ENCODE peak calls at places on chromosomes 4 and X, in nine cellular contexts. One of them, this sample, is unnamed.

GRCh38 chrX:17291998-17292658 is 82.9 kb upstream of the NHS start:
- DNase-seq in HepG2: no peak
- DNase-seq in sigmoid colon: peak
- DNase-seq in A549: no peak
- DNase-seq in ovary: no peak
- DNase-seq in H1: no peak
- DNase-seq in tibial nerve: no peak
- DNase-seq in stomach: no peak
- DNase-seq in transverse colon: no peak
- DNase-seq in this sample: no peak

GRCh38 chrX:3501833-3502535 is 155.5 kb upstream of the MXRA5 start:
- DNase-seq in stomach: no peak
- DNase-seq in transverse colon: no peak
- DNase-seq in ovary: no peak
- DNase-seq in A549: no peak
- DNase-seq in HepG2: no peak
- DNase-seq in tibial nerve: no peak
- DNase-seq in sigmoid colon: no peak
- DNase-seq in H1: no peak
- DNase-seq in this sample: no peak

GRCh38 chr4:128393111-128393704 is 105.6 kb upstream of the PGRMC2 start:
- DNase-seq in tibial nerve: no peak
- DNase-seq in A549: no peak
- DNase-seq in transverse colon: no peak
- DNase-seq in ovary: no peak
- DNase-seq in stomach: no peak
- DNase-seq in H1: no peak
- DNase-seq in HepG2: no peak
- DNase-seq in sigmoid colon: no peak
- DNase-seq in this sample: no peak

GRCh38 chr4:159305129-159305528 is 202.2 kb downstream of the RAPGEF2 start:
- DNase-seq in A549: no peak
- DNase-seq in HepG2: no peak
- DNase-seq in transverse colon: no peak
- DNase-seq in sigmoid colon: no peak
- DNase-seq in H1: no peak
- DNase-seq in stomach: no peak
- DNase-seq in tibial nerve: no peak
- DNase-seq in ovary: no peak
- DNase-seq in this sample: no peak

GRCh38 chr4:173821031-173821430 is 291.0 kb upstream of the HAND2 start:
- DNase-seq in sigmoid colon: no peak
- DNase-seq in transverse colon: no peak
- DNase-seq in tibial nerve: no peak
- DNase-seq in H1: no peak
- DNase-seq in A549: no peak
- DNase-seq in stomach: no peak
- DNase-seq in ovary: no peak
- DNase-seq in HepG2: no peak
- DNase-seq in this sample: no peak

GRCh38 chr4:172962564-172963353 is 205.9 kb upstream of the GALNT7 start:
- DNase-seq in tibial nerve: no peak
- DNase-seq in sigmoid colon: peak
- DNase-seq in HepG2: no peak
- DNase-seq in transverse colon: peak
- DNase-seq in ovary: no peak
- DNase-seq in stomach: peak
- DNase-seq in H1: no peak
- DNase-seq in A549: peak
- DNase-seq in this sample: no peak

GRCh38 chrX:154827194-154827593 is 7.3 kb downstream of the SMIM9 start:
- DNase-seq in sigmoid colon: no peak
- DNase-seq in HepG2: no peak
- DNase-seq in stomach: no peak
- DNase-seq in H1: no peak
- DNase-seq in transverse colon: no peak
- DNase-seq in A549: no peak
- DNase-seq in ovary: no peak
- DNase-seq in tibial nerve: no peak
- DNase-seq in this sample: no peak

GRCh38 chrX:3175659-3176438 is 134.6 kb downstream of the ARSF start:
- DNase-seq in HepG2: no peak
- DNase-seq in sigmoid colon: no peak
- DNase-seq in ovary: no peak
- DNase-seq in tibial nerve: no peak
- DNase-seq in H1: no peak
- DNase-seq in transverse colon: no peak
- DNase-seq in stomach: no peak
- DNase-seq in A549: no peak
- DNase-seq in this sample: no peak

GRCh38 chr4:149999485-150000074 is 78.7 kb upstream of the DCLK2 start:
- DNase-seq in sigmoid colon: peak
- DNase-seq in ovary: no peak
- DNase-seq in H1: no peak
- DNase-seq in HepG2: peak
- DNase-seq in stomach: no peak
- DNase-seq in transverse colon: no peak
- DNase-seq in tibial nerve: no peak
- DNase-seq in A549: peak
- DNase-seq in this sample: no peak

GRCh38 chrX:9786839-9787635 is 808 bp downstream of the SHROOM2 start:
- DNase-seq in sigmoid colon: no peak
- DNase-seq in HepG2: no peak
- DNase-seq in stomach: no peak
- DNase-seq in transverse colon: no peak
- DNase-seq in H1: no peak
- DNase-seq in A549: no peak
- DNase-seq in ovary: peak
- DNase-seq in tibial nerve: no peak
- DNase-seq in this sample: no peak

GRCh38 chr4:145839151-145839550 is 99.5 kb downstream of the ZNF827 start:
- DNase-seq in stomach: no peak
- DNase-seq in A549: no peak
- DNase-seq in transverse colon: no peak
- DNase-seq in HepG2: no peak
- DNase-seq in tibial nerve: no peak
- DNase-seq in H1: no peak
- DNase-seq in ovary: no peak
- DNase-seq in sigmoid colon: no peak
- DNase-seq in this sample: no peak

GRCh38 chr4:151489462-151490203 is 80.7 kb downstream of the FHIP1A start:
- DNase-seq in stomach: no peak
- DNase-seq in A549: no peak
- DNase-seq in H1: peak
- DNase-seq in ovary: no peak
- DNase-seq in sigmoid colon: no peak
- DNase-seq in transverse colon: no peak
- DNase-seq in tibial nerve: no peak
- DNase-seq in HepG2: peak
- DNase-seq in this sample: no peak

GRCh38 chr4:184548321-184548650 is 73.9 kb upstream of the IRF2 start:
- DNase-seq in ovary: no peak
- DNase-seq in stomach: no peak
- DNase-seq in sigmoid colon: no peak
- DNase-seq in HepG2: no peak
- DNase-seq in tibial nerve: no peak
- DNase-seq in transverse colon: no peak
- DNase-seq in H1: no peak
- DNase-seq in A549: no peak
- DNase-seq in this sample: no peak

GRCh38 chr4:125268065-125268755 is 46.5 kb upstream of the FAT4 start:
- DNase-seq in tibial nerve: no peak
- DNase-seq in transverse colon: no peak
- DNase-seq in sigmoid colon: no peak
- DNase-seq in ovary: no peak
- DNase-seq in A549: no peak
- DNase-seq in H1: no peak
- DNase-seq in stomach: no peak
- DNase-seq in HepG2: no peak
- DNase-seq in this sample: no peak

GRCh38 chrX:132022115-132022862 is 813 bp upstream of the STK26 start:
- DNase-seq in stomach: no peak
- DNase-seq in A549: peak
- DNase-seq in transverse colon: peak
- DNase-seq in tibial nerve: no peak
- DNase-seq in HepG2: peak
- DNase-seq in sigmoid colon: no peak
- DNase-seq in ovary: no peak
- DNase-seq in H1: peak
- DNase-seq in this sample: no peak

GRCh38 chrX:102517331-102517730 is 792 bp upstream of the TMSB15A start:
- DNase-seq in stomach: no peak
- DNase-seq in ovary: no peak
- DNase-seq in transverse colon: no peak
- DNase-seq in sigmoid colon: no peak
- DNase-seq in A549: no peak
- DNase-seq in H1: no peak
- DNase-seq in HepG2: no peak
- DNase-seq in tibial nerve: no peak
- DNase-seq in this sample: no peak

DNA sequence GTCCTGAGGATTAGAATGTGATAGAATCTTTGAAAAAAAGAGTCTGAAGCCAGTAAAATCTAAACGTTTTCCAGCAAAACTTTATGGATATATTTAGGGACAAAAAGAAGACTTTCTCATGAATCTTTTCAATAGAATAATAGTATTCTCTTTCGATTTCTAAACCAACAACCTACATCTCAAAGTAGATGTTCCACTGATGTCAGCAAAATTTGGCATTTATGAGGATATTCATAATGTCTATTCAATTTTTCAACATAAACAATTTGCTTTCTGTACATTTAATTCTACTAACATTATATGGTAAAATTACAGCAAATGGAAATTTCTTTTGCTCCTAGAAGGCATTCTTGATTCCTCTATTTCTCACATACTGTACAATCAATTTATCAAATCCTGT is 886.5 kb downstream of the CENPC start:
- DNase-seq in transverse colon: no peak
- DNase-seq in stomach: no peak
- DNase-seq in ovary: no peak
- DNase-seq in sigmoid colon: no peak
- DNase-seq in HepG2: no peak
- DNase-seq in A549: no peak
- DNase-seq in tibial nerve: no peak
- DNase-seq in H1: no peak
- DNase-seq in this sample: no peak
- TF ChIP-seq POLR2A in transverse colon: no peak
- TF ChIP-seq POLR2A in stomach: no peak
- TF ChIP-seq POLR2A in ovary: no peak
- TF ChIP-seq POLR2A in sigmoid colon: no peak
- TF ChIP-seq POLR2A in HepG2: no peak
- TF ChIP-seq POLR2A in A549: no peak
- TF ChIP-seq POLR2A in tibial nerve: no peak
- TF ChIP-seq POLR2A in H1: no peak
- TF ChIP-seq POLR2A in this sample: no peak

GRCh38 chrX:70422886-70423336 is at the start of gene GDPD2:
- DNase-seq in stomach: peak
- DNase-seq in sigmoid colon: no peak
- DNase-seq in A549: no peak
- DNase-seq in tibial nerve: no peak
- DNase-seq in H1: peak
- DNase-seq in HepG2: peak
- DNase-seq in transverse colon: peak
- DNase-seq in ovary: no peak
- DNase-seq in this sample: no peak

GRCh38 chrX:70426286-70427278 is 3.5 kb downstream of the GDPD2 start:
- DNase-seq in A549: no peak
- DNase-seq in ovary: no peak
- DNase-seq in HepG2: no peak
- DNase-seq in H1: no peak
- DNase-seq in stomach: no peak
- DNase-seq in transverse colon: no peak
- DNase-seq in sigmoid colon: no peak
- DNase-seq in tibial nerve: no peak
- DNase-seq in this sample: no peak

GRCh38 chrX:70423937-70424336 is 823 bp downstream of the GDPD2 start:
- DNase-seq in A549: no peak
- DNase-seq in tibial nerve: no peak
- DNase-seq in ovary: no peak
- DNase-seq in stomach: no peak
- DNase-seq in H1: no peak
- DNase-seq in HepG2: no peak
- DNase-seq in transverse colon: no peak
- DNase-seq in sigmoid colon: no peak
- DNase-seq in this sample: no peak

GRCh38 chrX:70424801-70425200 is 1.7 kb downstream of the GDPD2 start:
- DNase-seq in A549: no peak
- DNase-seq in tibial nerve: no peak
- DNase-seq in transverse colon: no peak
- DNase-seq in ovary: no peak
- DNase-seq in stomach: no peak
- DNase-seq in HepG2: no peak
- DNase-seq in sigmoid colon: no peak
- DNase-seq in H1: no peak
- DNase-seq in this sample: no peak

GRCh38 chrX:70421618-70422017 is 1.5 kb upstream of the GDPD2 start:
- DNase-seq in transverse colon: no peak
- DNase-seq in tibial nerve: no peak
- DNase-seq in A549: no peak
- DNase-seq in ovary: no peak
- DNase-seq in stomach: no peak
- DNase-seq in H1: peak
- DNase-seq in HepG2: no peak
- DNase-seq in sigmoid colon: no peak
- DNase-seq in this sample: no peak
- TF ChIP-seq EP300 in transverse colon: no peak
- TF ChIP-seq EP300 in tibial nerve: no peak
- TF ChIP-seq EP300 in A549: no peak
- TF ChIP-seq EP300 in ovary: no peak
- TF ChIP-seq EP300 in stomach: no peak
- TF ChIP-seq EP300 in H1: no peak
- TF ChIP-seq EP300 in HepG2: no peak
- TF ChIP-seq EP300 in sigmoid colon: no peak
- TF ChIP-seq EP300 in this sample: no peak

GRCh38 chr4:51842554-51843308 is at the start of gene DCUN1D4:
- DNase-seq in HepG2: peak
- DNase-seq in A549: peak
- DNase-seq in ovary: peak
- DNase-seq in transverse colon: peak
- DNase-seq in stomach: peak
- DNase-seq in sigmoid colon: peak
- DNase-seq in tibial nerve: peak
- DNase-seq in H1: peak
- DNase-seq in this sample: peak
- TF ChIP-seq POLR2A in HepG2: no peak
- TF ChIP-seq POLR2A in A549: peak
- TF ChIP-seq POLR2A in ovary: peak
- TF ChIP-seq POLR2A in transverse colon: peak
- TF ChIP-seq POLR2A in stomach: no peak
- TF ChIP-seq POLR2A in sigmoid colon: peak
- TF ChIP-seq POLR2A in tibial nerve: peak
- TF ChIP-seq POLR2A in H1: peak
- TF ChIP-seq POLR2A in this sample: peak

GRCh38 chr4:2320746-2321145 is 58.8 kb upstream of the MXD4 start:
- DNase-seq in ovary: no peak
- DNase-seq in transverse colon: no peak
- DNase-seq in stomach: peak
- DNase-seq in H1: no peak
- DNase-seq in HepG2: no peak
- DNase-seq in A549: no peak
- DNase-seq in sigmoid colon: no peak
- DNase-seq in tibial nerve: no peak
- DNase-seq in this sample: peak
- TF ChIP-seq EP300 in ovary: no peak
- TF ChIP-seq EP300 in transverse colon: no peak
- TF ChIP-seq EP300 in stomach: no peak
- TF ChIP-seq EP300 in H1: no peak
- TF ChIP-seq EP300 in HepG2: no peak
- TF ChIP-seq EP300 in A549: no peak
- TF ChIP-seq EP300 in sigmoid colon: no peak
- TF ChIP-seq EP300 in tibial nerve: no peak
- TF ChIP-seq EP300 in this sample: no peak

This sample was measured in esophagus muscularis mucosa.